ENCODE peak calls at places on chromosome 14, in five cellular contexts. U is NCI-H1694 treated with DMSO at 0.1 percent for 48 hours, V is HT-29, E is GM20000, F is GM10248. I is an unnamed sample.

GRCh38 chr14:21475767-21476525 is 813 bp downstream of the RAB2B start:
- DNase-seq in V (no peak), U (no peak), E (no peak), F (no peak), I (no peak)

GRCh38 chr14:24332094-24332983 is 2.5 kb downstream of the ADCY4 start:
- DNase-seq in V (peak), F (peak), E (peak), U (peak), I (peak)

GRCh38 chr14:51867753-51868152 is 7.3 kb downstream of the GNG2 start:
- DNase-seq in E (no peak), V (no peak), F (no peak), U (no peak), I (no peak)

GRCh38 chr14:29168149-29168548 is 401.6 kb downstream of the FOXG1 start:
- DNase-seq in V (no peak), F (no peak), U (no peak), E (no peak), I (no peak)

GRCh38 chr14:55807536-55807935 is 227.5 kb downstream of the KTN1 start:
- DNase-seq in U (peak), E (no peak), V (no peak), F (no peak), I (peak)

GRCh38 chr14:92680781-92681650 is 67.4 kb downstream of the LGMN start:
- DNase-seq in V (peak), F (peak), U (peak), E (peak), I (peak)

GRCh38 chr14:55158412-55158811 is 29.4 kb downstream of the LGALS3 start:
- DNase-seq in U (no peak), V (no peak), E (no peak), F (no peak), I (no peak)

GRCh38 chr14:51780741-51781140 is 79.7 kb upstream of the GNG2 start:
- DNase-seq in U (no peak), V (peak), F (no peak), E (no peak), I (no peak)

GRCh38 chr14:91381801-91382670 is 35.6 kb downstream of the CCDC88C start:
- DNase-seq in E (no peak), U (no peak), F (no peak), V (no peak), I (no peak)

GRCh38 chr14:104138098-104138890 is at the start of gene KIF26A:
- DNase-seq in F (no peak), V (no peak), U (peak), E (no peak), I (peak)